ENCODE peak calls at places on chromosomes 16 and 17, in five cellular contexts. I is esophagus squamous epithelium; X is tibial artery; H is CD8-positive, alpha-beta memory T cell; N is PC-3. S is an unnamed sample. For H3K4me1, the result is how much of the 10 kb centered on the place peaks cover.

GRCh38 chr17:28901866-28902818 is 737 bp downstream of the DHRS13 start:
- DNase-seq in I (no peak), X (no peak), N (no peak), H (no peak), S (no peak)

GRCh38 chr17:39400547-39401411 is 647 bp downstream of the FBXL20 start:
- DNase-seq in N (no peak), H (peak), I (no peak), X (peak), S (no peak)

GRCh38 chr16:23088018-23088417 is 61.2 kb downstream of the USP31 start:
- DNase-seq in H (no peak), N (no peak), X (no peak), I (no peak), S (no peak)

GRCh38 chr16:85334718-85335583 is 222.7 kb upstream of the CIBAR2 start:
- DNase-seq in H (no peak), X (no peak), N (peak), I (no peak), S (no peak)

GRCh38 chr17:42311240-42312034 is 23.1 kb downstream of the STAT5A start:
- DNase-seq in X (peak), I (no peak), H (no peak), N (no peak), S (peak)

GRCh38 chr16:3174618-3175148 is 13.3 kb upstream of the OR1F1 start:
- DNase-seq in I (no peak), N (no peak), X (no peak), H (no peak), S (no peak)

GRCh38 chr16:80258407-80258806 is 282.4 kb upstream of the DYNLRB2 start:
- DNase-seq in H (no peak), I (no peak), X (no peak), N (no peak), S (no peak)

GRCh38 chr17:57530508-57530907 is 214.6 kb downstream of the CCDC182 start:
- DNase-seq in X (no peak), H (no peak), N (no peak), I (no peak), S (no peak)

GRCh38 chr16:85658504-85659326 is 30.0 kb downstream of the GINS2 start:
- DNase-seq in I (no peak), H (no peak), N (no peak), X (no peak), S (no peak)

GRCh38 chr17:73591278-73592078 is 52.8 kb downstream of the SDK2 start:
- DNase-seq in I (no peak), N (no peak), X (no peak), H (peak), S (no peak)

GRCh38 chr17:66412857-66413563 is 110.6 kb downstream of the PRKCA start:
- DNase-seq in I (no peak), X (no peak), N (no peak), H (no peak), S (no peak)

GRCh38 chr17:58311429-58311894 is 17.1 kb downstream of the TSPOAP1 start:
- DNase-seq in H (no peak), N (no peak), I (no peak), X (peak), S (no peak)

GRCh38 chr17:8153550-8153956 is 1.3 kb upstream of the PER1 start:
- DNase-seq in X (peak), N (peak), I (no peak), H (peak), S (peak)

GRCh38 chr16:1414532-1415265 is at the start of gene UNKL:
- DNase-seq in I (no peak), H (peak), N (peak), X (peak), S (no peak)

GRCh38 chr17:45020354-45021138 is 30.9 kb downstream of the DCAKD start:
- DNase-seq in H (no peak), I (no peak), X (peak), N (no peak), S (no peak)

GRCh38 chr17:281365-281999 is 71.1 kb downstream of the RPH3AL start:
- DNase-seq in X (no peak), H (peak), I (no peak), N (no peak), S (no peak)

GRCh38 chr17:48051278-48051677 is 3.1 kb downstream of the NFE2L1 start:
- DNase-seq in N (no peak), H (no peak), I (no peak), X (no peak), S (no peak)

GRCh38 chr17:39541652-39542051 is 66.1 kb downstream of the NEUROD2 start:
- DNase-seq in I (no peak), H (no peak), X (no peak), N (no peak), S (no peak)

GRCh38 chr16:10552998-10553491 is 27.4 kb downstream of the EMP2 start:
- DNase-seq in N (no peak), H (peak), I (no peak), X (peak), S (no peak)

GRCh38 chr16:50208460-50208931 is 55.4 kb downstream of the TENT4B start:
- DNase-seq in H (no peak), I (no peak), N (peak), X (no peak), S (no peak)

GRCh38 chr17:48163809-48164208 is 56.2 kb downstream of the SNX11 start:
- DNase-seq in I (no peak), X (no peak), H (no peak), N (no peak), S (no peak)

GRCh38 chr17:48439072-48439471 is 9.1 kb upstream of the SKAP1 start:
- DNase-seq in H (no peak), I (no peak), X (no peak), N (no peak), S (no peak)

GRCh38 chr16:17238285-17239028 is 232.3 kb downstream of the XYLT1 start:
- DNase-seq in H (no peak), N (no peak), I (no peak), X (no peak), S (no peak)

GRCh38 chr16:11677451-11677951 is 9.2 kb downstream of the SNN start:
- DNase-seq in N (no peak), H (peak), I (no peak), X (no peak), S (no peak)

GRCh38 chr17:31067699-31068184 is 27.0 kb upstream of the NF1 start:
- DNase-seq in H (no peak), N (peak), I (no peak), X (no peak), S (no peak)

GRCh38 chr17:78735832-78736525 is 46.1 kb downstream of the CYTH1 start:
- DNase-seq in I (no peak), X (no peak), H (no peak), N (peak), S (no peak)

GRCh38 chr16:85136705-85137322 is 24.5 kb upstream of the CIBAR2 start:
- DNase-seq in X (no peak), I (no peak), N (no peak), H (no peak), S (no peak)

GRCh38 chr17:59859444-59860025 is 33.2 kb downstream of the TUBD1 start:
- DNase-seq in I (no peak), H (no peak), X (no peak), N (peak), S (no peak)

GRCh38 chr17:49789278-49789578 is 747 bp downstream of the KAT7 start:
- DNase-seq in X (no peak), I (no peak), H (no peak), N (no peak), S (no peak)

GRCh38 chr17:19313746-19314651 is 48.5 kb downstream of the B9D1 start:
- DNase-seq in H (no peak), I (no peak), X (no peak), N (no peak), S (no peak)

GRCh38 chr16:25257956-25258855 is 561 bp upstream of the ZKSCAN2 start:
- DNase-seq in N (peak), X (peak), H (peak), I (peak), S (peak)

GRCh38 chr16:6531067-6531466 is 801.6 kb upstream of the RBFOX1 start:
- DNase-seq in H (no peak), I (no peak), X (no peak), N (no peak), S (no peak)

GRCh38 chr17:56593073-56593740 is at the start of gene NOG:
- DNase-seq in N (peak), I (no peak), H (no peak), X (peak), S (no peak)

GRCh38 chr17:332023-332422 is 20.6 kb downstream of the RPH3AL start:
- DNase-seq in I (no peak), N (no peak), X (peak), H (no peak), S (no peak)

GRCh38 chr17:81566461-81567126 is 14.4 kb upstream of the FAAP100 start:
- DNase-seq in N (peak), X (peak), H (no peak), I (no peak), S (peak)

GRCh38 chr17:81568416-81568815 is 16.3 kb upstream of the FAAP100 start:
- DNase-seq in N (no peak), I (no peak), X (no peak), H (no peak), S (no peak)

GRCh38 chr17:81565231-81565630 is 13.1 kb upstream of the FAAP100 start:
- DNase-seq in X (no peak), H (no peak), N (no peak), I (no peak), S (no peak)

GRCh38 chr17:81564778-81565177 is 12.6 kb upstream of the FAAP100 start:
- DNase-seq in H (no peak), I (no peak), X (no peak), N (no peak), S (no peak)

GRCh38 chr17:81567191-81567590 is 15.0 kb upstream of the FAAP100 start:
- DNase-seq in I (no peak), X (no peak), H (no peak), N (no peak), S (no peak)
- H3K4me1 ChIP-seq in I (under half), X (under half), H (under half), N (under half), S (under half)

GRCh38 chr17:64120159-64120558 is 9.8 kb downstream of the ERN1 start:
- DNase-seq in I (no peak), N (peak), H (no peak), X (no peak), S (no peak)
- H3K4me1 ChIP-seq in I (under half), N (under half), H (under half), X (under half), S (under half)

DNA sequence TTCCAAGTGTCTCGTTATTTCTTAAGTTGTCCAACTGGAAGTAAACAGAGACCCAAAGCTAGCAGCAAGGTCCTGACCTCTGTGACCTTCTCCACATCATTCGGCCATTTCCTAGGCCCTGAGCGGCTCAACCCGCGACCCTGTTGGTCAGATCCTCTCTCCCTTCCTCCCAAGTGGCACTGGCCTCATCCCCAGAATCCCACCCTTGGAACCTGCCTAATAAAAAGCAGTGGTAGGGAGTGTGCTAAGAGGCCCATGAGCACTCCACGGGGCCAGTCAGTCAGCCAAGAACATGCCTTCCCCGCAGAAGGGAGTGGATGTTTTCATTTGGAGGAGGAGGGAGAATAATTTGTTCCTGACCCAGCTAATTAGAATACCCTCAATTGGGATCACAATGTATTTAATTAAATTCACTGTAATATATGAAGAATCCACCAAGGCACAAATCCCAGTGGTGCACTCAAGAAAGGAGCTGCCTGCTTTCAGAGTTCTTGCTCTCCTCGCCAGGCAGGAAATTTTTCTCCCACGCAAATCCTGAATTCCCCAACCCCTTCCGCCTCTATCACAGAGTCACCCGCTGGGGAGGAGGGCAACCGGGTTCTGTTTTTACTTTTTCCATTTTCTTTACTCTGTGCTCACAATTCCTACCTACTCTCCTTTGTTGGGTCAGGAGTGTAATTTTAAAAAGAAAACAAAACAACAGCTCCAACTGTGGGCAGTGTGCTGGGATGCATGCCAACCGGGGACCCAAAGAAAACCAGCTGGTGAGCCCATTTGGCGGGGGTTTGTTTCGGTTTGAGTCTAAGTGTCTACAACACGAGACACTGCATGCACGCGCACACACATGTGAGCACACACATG is 153.4 kb downstream of the ZFHX3 start:
- DNase-seq in X (no peak), N (no peak), H (no peak), I (no peak), S (no peak)
- H3K4me1 ChIP-seq in X (under half), N (under half), H (under half), I (under half), S (under half)

GRCh38 chr16:73037331-73037745 is 10.6 kb downstream of the ZFHX3 start:
- DNase-seq in N (no peak), I (no peak), X (peak), H (no peak), S (no peak)
- H3K4me1 ChIP-seq in N (under half), I (under half), X (half or more), H (under half), S (half or more)

S was measured in thoracic aorta.